ENCODE peak calls at places on chromosome 18, in seven cellular contexts. W is stomach, X is A549, E is AG09309, Z is BJ, Y is fibroblast of the aortic adventitia, T is lower lobe of right lung. L is an unnamed sample.

GRCh38 chr18:74819433-74820059 is 221.9 kb downstream of the ZNF407 start:
- DNase-seq in W (no peak), X (peak), E (no peak), Z (no peak), Y (no peak), T (no peak), L (no peak)

GRCh38 chr18:28802546-28802945 is 625.6 kb upstream of the CDH2 start:
- DNase-seq in W (no peak), X (no peak), E (no peak), Z (peak), Y (peak), T (no peak), L (no peak)

GRCh38 chr18:8844721-8845148 is 139.4 kb downstream of the MTCL1 start:
- DNase-seq in W (no peak), X (no peak), E (no peak), Z (no peak), Y (no peak), T (no peak), L (peak)

GRCh38 chr18:59148192-59148591 is 8.5 kb downstream of the SEC11C start:
- DNase-seq in W (peak), X (no peak), E (no peak), Z (no peak), Y (no peak), T (no peak), L (no peak)

GRCh38 chr18:72543362-72544055 is 633 bp downstream of the CBLN2 start:
- DNase-seq in W (no peak), X (no peak), E (no peak), Z (no peak), Y (no peak), T (no peak), L (no peak)

GRCh38 chr18:8426401-8426800 is 182.8 kb upstream of the RAB12 start:
- DNase-seq in W (no peak), X (no peak), E (no peak), Z (no peak), Y (no peak), T (no peak), L (no peak)

GRCh38 chr18:36374262-36374661 is 76.7 kb downstream of the FHOD3 start:
- DNase-seq in W (no peak), X (no peak), E (no peak), Z (no peak), Y (peak), T (no peak), L (no peak)

GRCh38 chr18:62991959-62992358 is 276.6 kb downstream of the PHLPP1 start:
- DNase-seq in W (no peak), X (no peak), E (no peak), Z (no peak), Y (no peak), T (no peak), L (no peak)

GRCh38 chr18:6022089-6022444 is 126.7 kb upstream of the TMEM200C start:
- DNase-seq in W (no peak), X (no peak), E (no peak), Z (no peak), Y (peak), T (no peak), L (no peak)

GRCh38 chr18:22432672-22433137 is 15.0 kb upstream of the CTAGE1 start:
- DNase-seq in W (peak), X (peak), E (peak), Z (no peak), Y (peak), T (no peak), L (no peak)

GRCh38 chr18:63336366-63337099 is 17.0 kb upstream of the BCL2 start:
- DNase-seq in W (no peak), X (no peak), E (peak), Z (peak), Y (peak), T (no peak), L (peak)

GRCh38 chr18:56214706-56215105 is 423.7 kb downstream of the TXNL1 start:
- DNase-seq in W (no peak), X (no peak), E (no peak), Z (no peak), Y (no peak), T (no peak), L (no peak)

GRCh38 chr18:54119524-54120019 is 104.9 kb downstream of the MBD2 start:
- DNase-seq in W (no peak), X (peak), E (no peak), Z (no peak), Y (peak), T (no peak), L (peak)

GRCh38 chr18:49628119-49628518 is 66.3 kb downstream of the LIPG start:
- DNase-seq in W (no peak), X (no peak), E (no peak), Z (no peak), Y (no peak), T (no peak), L (no peak)

GRCh38 chr18:3281456-3282400 is 19.8 kb downstream of the MYL12B start:
- DNase-seq in W (no peak), X (peak), E (no peak), Z (peak), Y (peak), T (no peak), L (no peak)

GRCh38 chr18:8657050-8657820 is 48.0 kb downstream of the RAB12 start:
- DNase-seq in W (no peak), X (no peak), E (no peak), Z (no peak), Y (no peak), T (no peak), L (no peak)

GRCh38 chr18:37179384-37179783 is 350.5 kb downstream of the KIAA1328 start:
- DNase-seq in W (peak), X (no peak), E (no peak), Z (no peak), Y (no peak), T (no peak), L (no peak)

GRCh38 chr18:60905699-60906098 is 427.5 kb upstream of the CDH20 start:
- DNase-seq in W (no peak), X (no peak), E (no peak), Z (no peak), Y (peak), T (no peak), L (no peak)

GRCh38 chr18:79952457-79952995 is 1.1 kb upstream of the SLC66A2 start:
- DNase-seq in W (peak), X (no peak), E (no peak), Z (no peak), Y (no peak), T (peak), L (no peak)

GRCh38 chr18:79554321-79554720 is 125.3 kb upstream of the CTDP1 start:
- DNase-seq in W (no peak), X (no peak), E (no peak), Z (no peak), Y (no peak), T (no peak), L (no peak)

GRCh38 chr18:69787825-69788547 is 159.7 kb downstream of the CD226 start:
- DNase-seq in W (no peak), X (no peak), E (peak), Z (peak), Y (peak), T (no peak), L (peak)

GRCh38 chr18:12593861-12594260 is 64.0 kb downstream of the SPIRE1 start:
- DNase-seq in W (no peak), X (no peak), E (peak), Z (peak), Y (peak), T (no peak), L (no peak)

GRCh38 chr18:4836146-4836545 is 360.9 kb downstream of the AKAIN1 start:
- DNase-seq in W (no peak), X (no peak), E (no peak), Z (no peak), Y (no peak), T (no peak), L (no peak)

GRCh38 chr18:25192065-25192464 is 159.9 kb downstream of the ZNF521 start:
- DNase-seq in W (no peak), X (no peak), E (no peak), Z (no peak), Y (no peak), T (no peak), L (no peak)

GRCh38 chr18:36850527-36851201 is 21.7 kb downstream of the KIAA1328 start:
- DNase-seq in W (no peak), X (no peak), E (peak), Z (peak), Y (peak), T (no peak), L (no peak)

DNA sequence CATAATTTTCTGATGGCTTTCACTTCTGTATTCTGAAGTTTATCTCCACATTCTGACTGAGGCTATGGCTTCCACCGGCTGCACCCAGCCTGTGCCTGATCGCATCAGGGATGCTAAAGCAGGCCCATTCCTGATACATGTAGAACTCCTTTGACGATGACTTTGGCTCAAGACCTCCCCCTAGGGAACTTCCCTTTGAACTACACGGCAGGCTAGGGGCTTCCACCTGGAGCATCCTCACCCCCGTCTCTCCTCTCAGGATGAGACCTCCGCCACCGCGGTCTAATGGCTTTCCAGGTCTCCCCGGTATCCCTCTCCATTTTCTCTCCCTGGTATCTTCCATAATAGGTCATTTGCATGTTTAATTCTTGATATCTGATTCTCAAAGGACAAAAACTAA is 214.9 kb upstream of the CHST9 start:
- DNase-seq in W (no peak), X (no peak), E (no peak), Z (no peak), Y (no peak), T (no peak), L (no peak)
- TF ChIP-seq CTCF in W (no peak), X (no peak), E (no peak), Z (no peak), Y (no peak), T (no peak), L (peak)

DNA sequence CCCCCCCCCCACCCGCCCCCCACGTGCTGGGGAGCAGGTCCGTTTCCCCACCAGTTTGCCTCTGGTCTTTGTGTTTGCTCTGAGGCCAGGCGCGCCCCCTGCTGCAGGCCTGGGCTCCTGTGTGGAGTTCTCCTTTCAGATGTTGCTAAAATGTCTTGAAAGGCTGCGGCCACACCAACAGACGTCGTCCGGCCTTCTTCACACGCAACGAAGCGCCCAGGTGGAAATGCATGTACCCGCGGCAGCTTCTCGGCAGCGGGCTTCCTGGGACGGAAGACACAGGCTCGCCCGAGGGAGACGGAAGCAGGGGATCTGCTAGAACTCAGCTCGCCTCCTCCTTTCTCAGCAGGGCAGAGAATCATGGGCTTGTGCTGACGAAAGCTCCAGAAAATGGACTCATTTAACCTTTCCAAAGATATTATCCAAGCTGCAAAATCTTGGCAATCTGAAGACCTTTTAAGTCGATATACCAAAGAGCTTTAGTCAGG is 125.3 kb upstream of the ZNF516 start:
- DNase-seq in W (peak), X (no peak), E (peak), Z (no peak), Y (peak), T (peak), L (no peak)
- H3K4me3 ChIP-seq in W (peak), X (no peak), E (peak), Z (peak), Y (peak), T (peak), L (peak)

GRCh38 chr18:57461652-57462269 is 26.6 kb downstream of the ONECUT2 start:
- DNase-seq in W (no peak), X (no peak), E (no peak), Z (no peak), Y (no peak), T (no peak), L (no peak)

GRCh38 chr18:57466307-57466706 is 31.1 kb downstream of the ONECUT2 start:
- DNase-seq in W (peak), X (no peak), E (no peak), Z (no peak), Y (peak), T (no peak), L (no peak)

GRCh38 chr18:57469884-57470283 is 34.7 kb downstream of the ONECUT2 start:
- DNase-seq in W (no peak), X (no peak), E (no peak), Z (no peak), Y (no peak), T (no peak), L (no peak)

DNA sequence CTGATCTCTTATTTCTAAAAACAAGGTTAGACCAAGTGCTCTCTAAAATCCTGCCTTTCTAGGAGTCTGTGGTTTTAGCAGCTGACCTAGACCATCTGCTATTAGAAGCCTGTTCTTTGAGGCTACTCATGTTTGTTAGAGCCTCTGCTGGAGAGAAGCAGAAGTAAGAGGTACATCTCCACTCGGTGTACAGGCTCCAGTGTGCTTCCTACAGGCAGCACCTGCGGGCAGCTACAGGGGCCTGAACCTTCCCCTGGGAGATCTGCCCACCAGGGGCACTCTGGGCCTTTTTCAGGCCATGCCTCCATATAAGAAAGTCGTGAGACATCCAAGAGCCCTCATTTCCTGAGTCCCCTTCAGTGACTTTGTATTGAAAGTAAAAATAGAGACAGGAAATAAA is 31.6 kb downstream of the ONECUT2 start:
- DNase-seq in W (no peak), X (no peak), E (no peak), Z (no peak), Y (no peak), T (no peak), L (no peak)
- TF ChIP-seq CTCF in W (no peak), X (no peak), E (no peak), Z (no peak), Y (no peak), T (no peak), L (no peak)

GRCh38 chr18:31490387-31490786 is 7.6 kb upstream of the DSG2 start:
- DNase-seq in W (no peak), X (no peak), E (no peak), Z (no peak), Y (no peak), T (no peak), L (peak)
- H3K4me3 ChIP-seq in W (no peak), X (no peak), E (no peak), Z (no peak), Y (no peak), T (no peak), L (no peak)

DNA sequence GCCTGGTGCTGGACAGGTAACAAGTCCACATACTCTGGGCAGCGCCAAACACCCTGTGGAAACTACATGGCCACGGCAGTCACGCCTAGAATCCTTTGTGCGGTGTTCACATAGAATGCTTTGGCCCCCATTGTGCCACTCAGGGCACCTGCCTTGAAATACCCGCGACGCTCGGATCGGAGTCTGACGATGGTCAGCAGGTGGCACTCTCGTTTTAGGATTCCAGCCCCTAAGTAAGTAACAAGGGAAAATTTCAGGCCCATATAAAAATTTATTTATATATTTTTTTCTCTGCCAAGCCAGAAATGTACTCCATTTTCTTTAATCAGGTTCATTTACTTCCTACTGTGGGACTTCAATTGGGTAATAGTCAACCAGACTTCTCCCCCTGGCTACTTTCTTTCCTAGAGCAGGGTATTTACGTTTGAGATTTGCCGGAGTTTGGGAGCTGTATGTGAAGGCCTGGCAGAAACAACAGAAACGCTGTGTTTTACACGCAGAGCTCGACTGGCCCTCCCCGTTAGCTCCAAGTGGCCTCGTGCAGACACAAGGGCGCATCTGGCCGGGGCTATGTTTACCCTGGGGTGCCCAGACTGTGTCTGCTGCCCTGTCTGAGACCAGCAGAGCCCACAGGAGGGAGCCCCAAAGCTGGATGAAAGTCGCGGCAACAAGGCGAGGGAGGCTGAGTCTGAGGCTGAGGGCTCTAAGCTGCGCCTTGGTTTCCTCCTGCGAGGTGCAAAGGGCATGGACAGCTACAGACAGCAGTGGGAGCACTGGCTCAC is 41.6 kb downstream of the LRRC30 start:
- DNase-seq in W (peak), X (peak), E (peak), Z (no peak), Y (peak), T (peak), L (peak)
- TF ChIP-seq CTCF in W (peak), X (peak), E (peak), Z (peak), Y (peak), T (peak), L (peak)

L was measured in epithelial cell of proximal tubule.